ENCODE peak calls at places on chromosomes 6 and 20, in five cellular contexts. Y is fibroblast of mammary gland, M is heart left ventricle, T is thoracic aorta, R is Panc1. H is an unnamed sample.

GRCh38 chr6:109304284-109305015 is 77.8 kb downstream of the CD164 start:
- DNase-seq in M (no peak), Y (peak), T (no peak), R (no peak), H (no peak)

GRCh38 chr6:166078294-166078693 is 89.4 kb downstream of the TBXT start:
- DNase-seq in M (no peak), R (no peak), Y (peak), T (no peak), H (peak)

GRCh38 chr6:34810936-34811632 is 19.2 kb downstream of the BLTP3A start:
- DNase-seq in M (no peak), T (no peak), R (peak), Y (no peak), H (no peak)

GRCh38 chr6:1821188-1822183 is 211.8 kb downstream of the FOXC1 start:
- DNase-seq in T (no peak), M (no peak), R (no peak), Y (peak), H (peak)

GRCh38 chr6:129120856-129121255 is 237.9 kb downstream of the LAMA2 start:
- DNase-seq in Y (peak), R (no peak), M (no peak), T (no peak), H (peak)

GRCh38 chr6:166955121-166955864 is 1.1 kb downstream of the RNASET2 start:
- DNase-seq in Y (no peak), M (peak), R (no peak), T (no peak), H (no peak)

GRCh38 chr6:154070041-154070440 is 31.0 kb downstream of the OPRM1 start:
- DNase-seq in Y (no peak), T (no peak), M (no peak), R (no peak), H (no peak)

GRCh38 chr20:4305091-4305490 is 289.7 kb upstream of the RNF24 start:
- DNase-seq in T (no peak), Y (no peak), M (no peak), R (no peak), H (no peak)

GRCh38 chr6:55957961-55958422 is 82.6 kb upstream of the BMP5 start:
- DNase-seq in R (no peak), M (no peak), T (no peak), Y (peak), H (peak)

GRCh38 chr6:148317051-148317450 is 25.6 kb upstream of the SASH1 start:
- DNase-seq in T (no peak), M (no peak), R (no peak), Y (no peak), H (no peak)

DNA sequence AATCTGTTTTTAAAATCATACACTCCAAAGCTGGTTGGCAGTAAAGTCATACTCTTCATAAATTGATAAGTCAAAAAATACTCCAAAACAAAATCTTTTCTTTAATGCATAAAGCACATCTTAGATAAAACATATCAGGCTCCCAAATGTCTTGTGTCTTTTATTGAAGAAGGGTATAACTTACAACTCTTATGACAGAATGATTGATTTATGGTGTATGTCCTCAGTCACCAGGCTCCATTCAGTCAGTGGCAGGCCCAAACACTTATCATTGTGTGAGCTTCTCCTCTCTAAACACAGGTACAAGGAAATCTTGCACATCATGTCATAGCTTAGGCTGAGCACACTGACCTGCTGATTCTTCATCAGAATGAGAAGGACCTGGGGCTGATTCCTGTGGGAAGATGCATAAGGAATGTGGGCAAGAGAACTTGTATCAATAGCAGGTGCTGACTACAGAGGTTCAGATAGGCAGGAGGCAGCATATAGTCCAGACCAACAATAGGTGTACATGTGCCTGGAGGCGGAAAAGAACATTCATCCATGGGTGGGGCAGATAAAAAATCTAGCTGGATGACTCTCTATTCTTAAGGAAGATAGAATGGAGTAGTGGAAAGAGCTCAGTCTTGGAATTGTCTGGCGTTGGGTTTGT is 1.9 kb downstream of the CALHM5 start:
- DNase-seq in Y (no peak), M (no peak), R (no peak), T (no peak), H (no peak)
- H3K4me3 ChIP-seq in Y (peak), M (peak), R (no peak), T (peak), H (peak)

GRCh38 chr6:19851273-19852089 is 14.3 kb downstream of the ID4 start:
- DNase-seq in M (no peak), T (no peak), R (peak), Y (peak), H (peak)
- H3K4me3 ChIP-seq in M (peak), T (peak), R (peak), Y (no peak), H (no peak)

GRCh38 chr20:44810391-44811149 is at the start of gene RIMS4:
- DNase-seq in M (no peak), Y (no peak), R (no peak), T (no peak), H (no peak)
- H3K4me3 ChIP-seq in M (peak), Y (no peak), R (no peak), T (peak), H (no peak)

GRCh38 chr20:53001502-53002301 is 29.5 kb downstream of the TSHZ2 start:
- DNase-seq in M (no peak), T (no peak), Y (no peak), R (no peak), H (no peak)
- H3K4me3 ChIP-seq in M (no peak), T (no peak), Y (no peak), R (no peak), H (no peak)

GRCh38 chr20:51258582-51259175 is 235.8 kb upstream of the KCNG1 start:
- DNase-seq in Y (no peak), T (no peak), M (no peak), R (no peak), H (peak)
- H3K4me3 ChIP-seq in Y (no peak), T (no peak), M (no peak), R (no peak), H (no peak)